ENCODE peak calls at places on chromosomes 2 and 18, in nine cellular contexts. V is nephron progenitor cell, X is epithelial cell of esophagus, L is uterus, A is thyroid gland, M is hepatocyte, D is lower lobe of right lung, I is heart left ventricle, S is fibroblast of mammary gland. N is an unnamed sample.

GRCh38 chr18:13393338-13393737 is 174.8 kb downstream of the LDLRAD4 start:
- DNase-seq in V (no peak), X (no peak), L (no peak), A (no peak), M (no peak), D (no peak), I (no peak), S (no peak), N (no peak)

GRCh38 chr2:17300141-17300540 is 218.1 kb downstream of the RAD51AP2 start:
- DNase-seq in V (no peak), X (peak; percentile 93), L (no peak), A (no peak), M (peak; percentile 39), D (no peak), I (no peak), S (peak; percentile 48), N (peak; percentile 39)

GRCh38 chr2:55175254-55176093 is 56.6 kb downstream of the CLHC1 start:
- DNase-seq in V (no peak), X (peak; percentile 69), L (no peak), A (no peak), M (peak; percentile 67), D (no peak), I (no peak), S (peak; percentile 86), N (no peak)

GRCh38 chr18:40974448-40974847 is 980.6 kb upstream of the PIK3C3 start:
- DNase-seq in V (no peak), X (no peak), L (no peak), A (no peak), M (no peak), D (no peak), I (no peak), S (no peak), N (no peak)

GRCh38 chr2:86807121-86807461 is 16.4 kb upstream of the CD8A start:
- DNase-seq in V (no peak), X (no peak), L (no peak), A (no peak), M (no peak), D (no peak), I (no peak), S (no peak), N (no peak)

GRCh38 chr2:46564811-46565241 is 85.5 kb downstream of the TMEM247 start:
- DNase-seq in V (no peak), X (no peak), L (no peak), A (no peak), M (no peak), D (no peak), I (peak; percentile 66), S (no peak), N (no peak)

GRCh38 chr2:65565681-65566080 is 133.3 kb upstream of the SPRED2 start:
- DNase-seq in V (no peak), X (no peak), L (no peak), A (no peak), M (no peak), D (no peak), I (no peak), S (no peak), N (no peak)

GRCh38 chr2:153386481-153386891 is 92.1 kb downstream of the RPRM start:
- DNase-seq in V (no peak), X (no peak), L (no peak), A (no peak), M (no peak), D (no peak), I (no peak), S (peak; percentile 1), N (no peak)

GRCh38 chr18:24130494-24130893 is 8.4 kb upstream of the CABYR start:
- DNase-seq in V (no peak), X (peak; percentile 30), L (no peak), A (no peak), M (no peak), D (no peak), I (no peak), S (no peak), N (no peak)

GRCh38 chr2:68766378-68766845 is 31.8 kb downstream of the ARHGAP25 start:
- DNase-seq in V (no peak), X (peak; percentile 86), L (peak; percentile 49), A (peak; percentile 80), M (peak; percentile 66), D (peak; percentile 81), I (no peak), S (no peak), N (no peak)

GRCh38 chr2:104468846-104469245 is 385.1 kb upstream of the POU3F3 start:
- DNase-seq in V (no peak), X (no peak), L (no peak), A (no peak), M (no peak), D (no peak), I (no peak), S (no peak), N (no peak)

GRCh38 chr2:232994446-232994845 is 18.6 kb downstream of the NGEF start:
- DNase-seq in V (peak; percentile 48), X (no peak), L (no peak), A (no peak), M (no peak), D (no peak), I (no peak), S (no peak), N (no peak)

GRCh38 chr2:109663721-109664120 is 49.6 kb downstream of the SOWAHC start:
- DNase-seq in V (no peak), X (peak; percentile 95), L (peak; percentile 36), A (peak; percentile 58), M (no peak), D (no peak), I (peak; percentile 77), S (peak; percentile 89), N (peak; percentile 40)

GRCh38 chr2:238821944-238822670 is 25.8 kb upstream of the TWIST2 start:
- DNase-seq in V (no peak), X (no peak), L (no peak), A (no peak), M (no peak), D (no peak), I (no peak), S (no peak), N (no peak)

GRCh38 chr2:175880-176800 is 87.7 kb downstream of the SH3YL1 start:
- DNase-seq in V (no peak), X (no peak), L (peak; percentile 50), A (no peak), M (peak; percentile 33), D (no peak), I (no peak), S (peak; percentile 37), N (no peak)

GRCh38 chr2:236205867-236206645 is 37.9 kb upstream of the GBX2 start:
- DNase-seq in V (no peak), X (peak; percentile 6), L (no peak), A (no peak), M (no peak), D (no peak), I (no peak), S (peak; percentile 29), N (no peak)

GRCh38 chr2:46816846-46817726 is 98.5 kb downstream of the MCFD2 start:
- DNase-seq in V (no peak), X (no peak), L (no peak), A (no peak), M (no peak), D (no peak), I (no peak), S (no peak), N (no peak)

GRCh38 chr2:33011941-33012340 is 65.2 kb downstream of the LTBP1 start:
- DNase-seq in V (no peak), X (peak; percentile 33), L (no peak), A (no peak), M (no peak), D (no peak), I (no peak), S (no peak), N (no peak)

GRCh38 chr2:149375801-149376349 is 45.5 kb downstream of the LYPD6 start:
- DNase-seq in V (no peak), X (no peak), L (no peak), A (peak; percentile 1), M (no peak), D (no peak), I (no peak), S (peak; percentile 7), N (no peak)

GRCh38 chr18:76989647-76990190 is 142.9 kb downstream of the MBP start:
- DNase-seq in V (no peak), X (no peak), L (no peak), A (no peak), M (no peak), D (no peak), I (no peak), S (no peak), N (no peak)

GRCh38 chr2:126220336-126220735 is 435.6 kb upstream of the GYPC start:
- DNase-seq in V (no peak), X (no peak), L (no peak), A (no peak), M (no peak), D (no peak), I (no peak), S (peak; percentile 1), N (no peak)

GRCh38 chr2:117674172-117674571 is 140.3 kb upstream of the DDX18 start:
- DNase-seq in V (no peak), X (no peak), L (no peak), A (no peak), M (no peak), D (no peak), I (no peak), S (no peak), N (no peak)

GRCh38 chr2:23350026-23350791 is 34.8 kb upstream of the KLHL29 start:
- DNase-seq in V (no peak), X (no peak), L (no peak), A (no peak), M (no peak), D (no peak), I (no peak), S (peak; percentile 28), N (no peak)
- TF ChIP-seq CTCF in V (no peak), X (no peak), L (no peak), A (no peak), M (no peak), D (no peak), I (no peak), S (no peak), N (no peak)

GRCh38 chr18:31687529-31687928 is 3.1 kb upstream of the B4GALT6 start:
- DNase-seq in V (no peak), X (no peak), L (no peak), A (no peak), M (no peak), D (no peak), I (no peak), S (no peak), N (no peak)
- TF ChIP-seq CTCF in V (peak; percentile 7), X (no peak), L (no peak), A (no peak), M (no peak), D (no peak), I (no peak), S (peak; percentile 25), N (no peak)

DNA sequence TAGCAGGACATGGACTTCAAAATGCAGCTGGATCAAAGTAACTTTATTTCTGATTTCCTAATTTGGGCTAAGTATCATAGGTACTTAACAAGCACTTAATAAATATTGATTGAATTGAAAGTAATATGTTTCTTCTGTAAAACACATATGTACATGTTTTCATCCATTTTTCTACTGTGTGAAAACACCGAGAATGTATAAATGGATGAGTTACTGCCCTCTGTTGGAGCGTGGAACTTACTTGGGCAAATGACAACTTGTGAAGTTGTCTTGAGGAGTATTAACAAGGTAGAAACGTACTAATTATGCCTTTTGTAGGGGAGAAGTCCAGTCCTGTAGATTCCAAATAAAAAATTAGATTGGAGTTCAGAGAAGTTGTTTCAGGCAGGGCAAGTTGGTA is 87.2 kb downstream of the PHLPP1 start:
- DNase-seq in V (no peak), X (peak; percentile 27), L (no peak), A (no peak), M (no peak), D (no peak), I (no peak), S (peak; percentile 36), N (no peak)
- TF ChIP-seq CTCF in V (no peak), X (peak; percentile 35), L (peak; percentile 13), A (no peak), M (peak; percentile 15), D (no peak), I (no peak), S (peak; percentile 39), N (no peak)

GRCh38 chr2:30334738-30335426 is 103.5 kb downstream of the LBH start:
- DNase-seq in V (no peak), X (no peak), L (no peak), A (peak; percentile 28), M (no peak), D (no peak), I (no peak), S (no peak), N (no peak)
- TF ChIP-seq CTCF in V (no peak), X (no peak), L (no peak), A (no peak), M (peak; percentile 17), D (peak; percentile 20), I (no peak), S (no peak), N (no peak)